ENCODE peak calls at places on chromosomes 13 and 19, in six cellular contexts. One of them, this sample, is unnamed.
A peak's percentile ranks its signal among the peaks of the same experiment; 100 is the strongest.

GRCh38 chr19:17125728-17126677 is 50.4 kb downstream of the MYO9B start:
- DNase-seq in K562: no peak
- DNase-seq in transverse colon: peak; percentile 68
- DNase-seq in lower leg skin: peak; percentile 93
- DNase-seq in GM12878: peak; percentile 79
- DNase-seq in heart left ventricle: peak; percentile 71
- DNase-seq in this sample: peak; percentile 71

GRCh38 chr19:33376931-33377557 is 3.5 kb downstream of the CEBPG start:
- DNase-seq in K562: no peak
- DNase-seq in transverse colon: peak; percentile 60
- DNase-seq in lower leg skin: peak; percentile 25
- DNase-seq in GM12878: no peak
- DNase-seq in heart left ventricle: no peak
- DNase-seq in this sample: no peak

GRCh38 chr19:51226068-51226467 is 1.2 kb downstream of the CD33 start:
- DNase-seq in K562: no peak
- DNase-seq in transverse colon: no peak
- DNase-seq in lower leg skin: no peak
- DNase-seq in GM12878: no peak
- DNase-seq in heart left ventricle: no peak
- DNase-seq in this sample: no peak

GRCh38 chr19:4597975-4598671 is 38.6 kb upstream of the SEMA6B start:
- DNase-seq in K562: peak; percentile 97
- DNase-seq in transverse colon: peak; percentile 40
- DNase-seq in lower leg skin: no peak
- DNase-seq in GM12878: no peak
- DNase-seq in heart left ventricle: peak; percentile 28
- DNase-seq in this sample: peak; percentile 76

GRCh38 chr13:29593605-29594297 is 1.7 kb downstream of the SLC7A1 start:
- DNase-seq in K562: no peak
- DNase-seq in transverse colon: no peak
- DNase-seq in lower leg skin: no peak
- DNase-seq in GM12878: no peak
- DNase-seq in heart left ventricle: no peak
- DNase-seq in this sample: no peak

GRCh38 chr13:40911341-40911740 is 107.8 kb downstream of the ELF1 start:
- DNase-seq in K562: no peak
- DNase-seq in transverse colon: no peak
- DNase-seq in lower leg skin: no peak
- DNase-seq in GM12878: no peak
- DNase-seq in heart left ventricle: no peak
- DNase-seq in this sample: no peak

GRCh38 chr13:101398920-101399319 is 17.4 kb downstream of the NALCN start:
- DNase-seq in K562: no peak
- DNase-seq in transverse colon: no peak
- DNase-seq in lower leg skin: no peak
- DNase-seq in GM12878: no peak
- DNase-seq in heart left ventricle: no peak
- DNase-seq in this sample: no peak

GRCh38 chr13:73879346-73880020 is 254.7 kb downstream of the KLF12 start:
- DNase-seq in K562: no peak
- DNase-seq in transverse colon: no peak
- DNase-seq in lower leg skin: no peak
- DNase-seq in GM12878: no peak
- DNase-seq in heart left ventricle: no peak
- DNase-seq in this sample: no peak

GRCh38 chr19:52943884-52944643 is 18.6 kb downstream of the ZNF816 start:
- DNase-seq in K562: no peak
- DNase-seq in transverse colon: no peak
- DNase-seq in lower leg skin: peak; percentile 61
- DNase-seq in GM12878: no peak
- DNase-seq in heart left ventricle: no peak
- DNase-seq in this sample: no peak

GRCh38 chr19:33683881-33684549 is 62.3 kb downstream of the CHST8 start:
- DNase-seq in K562: no peak
- DNase-seq in transverse colon: no peak
- DNase-seq in lower leg skin: peak; percentile 69
- DNase-seq in GM12878: no peak
- DNase-seq in heart left ventricle: no peak
- DNase-seq in this sample: no peak

DNA sequence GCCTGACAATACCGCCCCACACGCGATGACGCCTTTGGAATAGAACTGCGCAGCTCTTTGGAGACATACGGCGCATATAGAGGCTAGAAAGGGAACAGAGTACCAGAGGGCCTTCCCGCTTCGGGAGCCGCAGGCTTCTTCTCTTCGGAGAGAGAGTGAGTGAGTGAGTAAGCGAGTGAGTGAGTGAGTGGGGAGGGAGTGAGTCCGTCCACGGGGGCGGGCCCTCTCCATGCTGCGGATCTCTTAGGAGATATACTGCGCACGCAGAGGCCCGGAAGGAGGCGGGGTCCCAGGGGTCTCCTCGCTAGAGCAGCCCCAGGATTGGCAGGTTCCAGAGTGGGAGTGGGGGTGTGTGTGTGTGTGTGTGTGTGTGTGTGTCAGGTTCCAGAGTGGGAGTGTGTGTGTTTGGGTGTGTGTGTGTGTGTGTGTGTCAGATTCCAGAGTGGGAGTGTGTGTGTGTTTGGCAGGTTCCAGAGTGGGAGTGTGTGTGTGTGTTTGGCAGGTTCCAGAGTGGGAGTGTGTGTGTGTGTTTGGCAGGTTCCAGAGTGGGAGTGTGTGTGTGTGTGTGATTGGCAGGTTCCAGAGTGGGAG is 97.0 kb downstream of the INSR start:
- DNase-seq in K562: peak; percentile 87
- DNase-seq in transverse colon: peak; percentile 92
- DNase-seq in lower leg skin: peak; percentile 99
- DNase-seq in GM12878: peak; percentile 68
- DNase-seq in heart left ventricle: peak; percentile 90
- DNase-seq in this sample: peak; percentile 69
- TF ChIP-seq POLR2A in K562: no peak
- TF ChIP-seq POLR2A in transverse colon: no peak
- TF ChIP-seq POLR2A in lower leg skin: no peak
- TF ChIP-seq POLR2A in GM12878: peak; percentile 51
- TF ChIP-seq POLR2A in heart left ventricle: no peak
- TF ChIP-seq POLR2A in this sample: peak; percentile 21

GRCh38 chr19:48478339-48479061 is 9.3 kb downstream of the CYTH2 start:
- DNase-seq in K562: no peak
- DNase-seq in transverse colon: no peak
- DNase-seq in lower leg skin: no peak
- DNase-seq in GM12878: no peak
- DNase-seq in heart left ventricle: no peak
- DNase-seq in this sample: no peak

GRCh38 chr19:48481191-48481500 is 12.0 kb downstream of the CYTH2 start:
- DNase-seq in K562: no peak
- DNase-seq in transverse colon: no peak
- DNase-seq in lower leg skin: no peak
- DNase-seq in GM12878: no peak
- DNase-seq in heart left ventricle: no peak
- DNase-seq in this sample: no peak

GRCh38 chr19:48480476-48481190 is 11.5 kb downstream of the CYTH2 start:
- DNase-seq in K562: no peak
- DNase-seq in transverse colon: peak; percentile 55
- DNase-seq in lower leg skin: peak; percentile 92
- DNase-seq in GM12878: no peak
- DNase-seq in heart left ventricle: peak; percentile 64
- DNase-seq in this sample: no peak

GRCh38 chr19:48479686-48480085 is 10.5 kb downstream of the CYTH2 start:
- DNase-seq in K562: no peak
- DNase-seq in transverse colon: no peak
- DNase-seq in lower leg skin: no peak
- DNase-seq in GM12878: no peak
- DNase-seq in heart left ventricle: no peak
- DNase-seq in this sample: no peak

GRCh38 chr19:48480151-48480475 is 10.9 kb downstream of the CYTH2 start:
- DNase-seq in K562: no peak
- DNase-seq in transverse colon: peak; percentile 57
- DNase-seq in lower leg skin: peak; percentile 95
- DNase-seq in GM12878: no peak
- DNase-seq in heart left ventricle: peak; percentile 77
- DNase-seq in this sample: no peak
- TF ChIP-seq POLR2A in K562: no peak
- TF ChIP-seq POLR2A in transverse colon: no peak
- TF ChIP-seq POLR2A in lower leg skin: no peak
- TF ChIP-seq POLR2A in GM12878: no peak
- TF ChIP-seq POLR2A in heart left ventricle: no peak
- TF ChIP-seq POLR2A in this sample: no peak

DNA sequence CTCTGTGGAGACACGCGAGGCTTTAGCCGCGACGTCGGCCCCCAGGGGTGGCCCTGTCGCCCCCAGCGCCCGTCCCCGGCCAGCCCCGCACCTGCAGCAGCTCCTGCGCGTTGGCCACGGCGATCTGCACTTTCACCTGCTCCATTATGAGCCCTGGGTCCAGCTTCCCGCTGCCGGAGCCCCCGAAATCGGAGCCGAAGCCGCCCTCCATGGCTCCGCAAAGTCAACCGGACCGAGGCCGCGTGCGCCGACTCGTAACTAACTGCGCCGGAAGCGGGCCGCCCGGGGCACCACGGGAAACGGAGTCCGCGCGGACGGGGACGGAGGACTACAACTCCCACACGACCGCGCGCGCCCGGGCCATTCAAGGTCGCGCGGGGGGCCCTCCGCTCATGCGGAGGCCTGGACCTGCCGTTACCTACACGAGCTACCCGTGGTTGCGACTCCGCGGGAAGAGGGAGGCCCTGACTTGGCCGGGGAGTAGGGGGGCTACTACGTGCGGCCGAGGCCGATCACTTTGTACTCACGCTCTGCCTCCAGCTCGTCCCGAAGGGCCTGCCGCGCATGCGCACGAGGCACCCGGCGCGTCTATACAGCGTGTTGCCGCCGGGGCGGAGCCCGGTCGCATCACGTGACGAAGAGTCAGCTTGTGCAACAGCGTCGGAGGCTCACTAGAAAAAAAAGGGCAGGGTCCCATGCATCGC is at the start of gene TIMM13:
- DNase-seq in K562: peak; percentile 91
- DNase-seq in transverse colon: peak; percentile 97
- DNase-seq in lower leg skin: peak; percentile 99
- DNase-seq in GM12878: peak; percentile 84
- DNase-seq in heart left ventricle: peak; percentile 96
- DNase-seq in this sample: peak; percentile 97
- TF ChIP-seq POLR2A in K562: peak; percentile 93
- TF ChIP-seq POLR2A in transverse colon: peak; percentile 85
- TF ChIP-seq POLR2A in lower leg skin: no peak
- TF ChIP-seq POLR2A in GM12878: peak; percentile 87
- TF ChIP-seq POLR2A in heart left ventricle: peak; percentile 54
- TF ChIP-seq POLR2A in this sample: peak; percentile 75

GRCh38 chr13:107819071-107819470 is 396.3 kb downstream of the LIG4 start:
- DNase-seq in K562: no peak
- DNase-seq in transverse colon: no peak
- DNase-seq in lower leg skin: no peak
- DNase-seq in GM12878: no peak
- DNase-seq in heart left ventricle: no peak
- DNase-seq in this sample: no peak
- TF ChIP-seq POLR2A in K562: no peak
- TF ChIP-seq POLR2A in transverse colon: no peak
- TF ChIP-seq POLR2A in lower leg skin: no peak
- TF ChIP-seq POLR2A in GM12878: no peak
- TF ChIP-seq POLR2A in heart left ventricle: no peak
- TF ChIP-seq POLR2A in this sample: no peak

DNA sequence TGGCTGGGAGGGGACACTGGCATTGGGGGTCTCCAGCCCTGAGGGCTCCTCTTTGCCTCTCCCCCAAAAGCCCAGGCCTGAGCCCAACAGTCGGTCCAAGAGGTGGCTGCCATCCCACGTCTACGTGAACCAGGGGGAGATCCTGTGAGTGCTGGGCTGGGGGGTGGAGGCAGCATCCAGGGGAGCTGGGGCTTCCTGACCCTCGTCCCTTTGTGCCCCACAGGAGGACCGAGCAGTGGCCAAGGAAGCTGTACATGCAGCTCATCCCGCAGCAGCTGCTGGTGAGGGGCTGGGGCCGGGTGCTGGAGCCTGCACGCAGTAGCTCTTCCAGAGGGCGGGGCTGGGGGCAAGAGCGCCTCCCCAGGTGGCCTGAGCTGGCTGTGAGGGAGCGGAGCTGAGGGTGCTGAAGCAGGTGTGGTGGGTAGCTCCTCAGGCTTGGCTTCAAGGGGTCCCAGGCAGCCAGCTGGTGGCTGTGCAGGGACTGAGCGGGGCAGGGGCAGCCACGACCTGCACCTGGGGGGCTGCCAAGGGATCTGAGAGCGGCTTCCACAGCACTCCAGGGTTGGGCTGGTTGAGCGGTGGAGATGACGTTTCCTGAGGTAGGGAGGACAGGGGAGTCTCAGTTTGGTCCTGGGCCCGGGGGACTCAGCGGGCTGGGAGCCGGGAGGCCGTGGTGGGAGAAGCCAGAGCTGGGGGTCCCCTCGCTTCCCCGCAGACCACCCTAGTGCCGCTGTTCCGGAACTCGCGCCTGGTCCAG is 7.1 kb downstream of the PTOV1 start:
- DNase-seq in K562: no peak
- DNase-seq in transverse colon: no peak
- DNase-seq in lower leg skin: peak; percentile 84
- DNase-seq in GM12878: no peak
- DNase-seq in heart left ventricle: no peak
- DNase-seq in this sample: no peak
- TF ChIP-seq POLR2A in K562: peak; percentile 40
- TF ChIP-seq POLR2A in transverse colon: no peak
- TF ChIP-seq POLR2A in lower leg skin: no peak
- TF ChIP-seq POLR2A in GM12878: peak; percentile 3
- TF ChIP-seq POLR2A in heart left ventricle: no peak
- TF ChIP-seq POLR2A in this sample: no peak

DNA sequence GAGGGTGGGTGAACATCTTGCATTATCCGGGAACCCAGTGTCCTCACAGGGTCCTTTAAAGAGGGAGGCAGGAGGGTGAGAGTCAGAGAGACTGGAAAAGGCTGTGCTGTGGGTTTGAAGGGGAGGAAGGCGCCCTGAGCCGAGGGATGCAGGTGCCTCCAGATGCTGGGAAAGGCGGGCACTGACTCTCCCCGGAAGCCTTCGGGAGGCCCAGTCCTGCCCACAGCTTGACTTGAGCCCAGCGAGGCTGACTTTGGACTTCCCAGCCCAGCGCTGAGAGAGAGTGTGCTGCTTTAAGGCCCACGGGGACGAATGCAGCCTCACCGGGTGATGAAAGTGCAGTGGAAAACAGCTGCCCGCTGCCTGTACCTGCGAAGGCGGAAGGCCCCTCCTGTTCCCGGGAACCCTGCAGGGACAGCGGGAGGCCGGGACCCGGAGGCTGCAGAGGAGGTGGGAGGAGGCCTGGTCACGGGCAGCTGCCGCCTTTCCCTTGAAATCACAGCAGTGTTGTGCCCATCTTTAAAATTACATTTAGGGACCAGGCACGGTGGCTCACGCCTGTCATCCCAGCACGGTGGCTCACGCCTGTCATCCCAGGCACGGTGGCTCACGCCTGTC is 16.1 kb downstream of the REXO1 start:
- DNase-seq in K562: no peak
- DNase-seq in transverse colon: no peak
- DNase-seq in lower leg skin: no peak
- DNase-seq in GM12878: no peak
- DNase-seq in heart left ventricle: no peak
- DNase-seq in this sample: no peak
- TF ChIP-seq POLR2A in K562: no peak
- TF ChIP-seq POLR2A in transverse colon: no peak
- TF ChIP-seq POLR2A in lower leg skin: no peak
- TF ChIP-seq POLR2A in GM12878: no peak
- TF ChIP-seq POLR2A in heart left ventricle: no peak
- TF ChIP-seq POLR2A in this sample: no peak

GRCh38 chr19:45069056-45069455 is 7.2 kb downstream of the ZNF296 start:
- DNase-seq in K562: no peak
- DNase-seq in transverse colon: no peak
- DNase-seq in lower leg skin: no peak
- DNase-seq in GM12878: no peak
- DNase-seq in heart left ventricle: no peak
- DNase-seq in this sample: no peak
- TF ChIP-seq POLR2A in K562: no peak
- TF ChIP-seq POLR2A in transverse colon: no peak
- TF ChIP-seq POLR2A in lower leg skin: no peak
- TF ChIP-seq POLR2A in GM12878: no peak
- TF ChIP-seq POLR2A in heart left ventricle: no peak
- TF ChIP-seq POLR2A in this sample: no peak